ENCODE peak calls at places on chromosome 22, in nine cellular contexts. S is tibial nerve, J is heart right ventricle, V is thoracic aorta, U is transverse colon, A is dorsolateral prefrontal cortex, D is endothelial cell, Z is bronchial epithelial cell, T is ovary. H is an unnamed sample.

GRCh38 chr22:48340727-48341709 is 1486.7 kb downstream of the BRD1 start:
- DNase-seq in A (no peak), T (no peak), S (no peak), Z (no peak), J (no peak), D (no peak), V (no peak), U (no peak), H (no peak)

GRCh38 chr22:18060646-18061620 is 16.9 kb upstream of the PEX26 start:
- DNase-seq in V (no peak), D (no peak), S (no peak), T (no peak), A (no peak), Z (peak), J (no peak), U (peak), H (peak)

GRCh38 chr22:42645938-42646568 is 3.1 kb downstream of the CYB5R3 start:
- DNase-seq in Z (no peak), U (peak), T (peak), J (no peak), V (no peak), D (no peak), S (no peak), A (no peak), H (no peak)

GRCh38 chr22:26949193-26949592 is 291.8 kb downstream of the MIAT start:
- DNase-seq in U (no peak), J (no peak), Z (no peak), T (no peak), V (no peak), D (peak), A (no peak), S (no peak), H (peak)

GRCh38 chr22:39092111-39092867 is 4.8 kb upstream of the APOBEC3H start:
- DNase-seq in T (no peak), Z (no peak), U (no peak), A (no peak), D (no peak), J (no peak), S (no peak), V (no peak), H (no peak)

GRCh38 chr22:17774928-17775675 is 833 bp upstream of the BID start:
- DNase-seq in V (no peak), S (no peak), U (no peak), J (no peak), D (no peak), T (no peak), Z (no peak), A (no peak), H (no peak)

GRCh38 chr22:50262460-50262911 is 1.0 kb upstream of the MAPK12 start:
- DNase-seq in U (no peak), J (no peak), S (no peak), V (no peak), Z (peak), A (no peak), D (no peak), T (no peak), H (peak)

GRCh38 chr22:47379037-47379436 is 616.6 kb downstream of the TBC1D22A start:
- DNase-seq in A (no peak), T (no peak), S (no peak), Z (no peak), D (no peak), U (no peak), V (no peak), J (no peak), H (no peak)

GRCh38 chr22:49103314-49104052 is 724.2 kb downstream of the BRD1 start:
- DNase-seq in V (no peak), S (no peak), U (no peak), A (peak), D (no peak), T (no peak), J (no peak), Z (no peak), H (no peak)

GRCh38 chr22:41862530-41863266 is 29.8 kb downstream of the SREBF2 start:
- DNase-seq in D (no peak), S (no peak), T (no peak), J (no peak), A (no peak), V (no peak), Z (no peak), U (no peak), H (no peak)

GRCh38 chr22:38086001-38086845 is 2.2 kb upstream of the SLC16A8 start:
- DNase-seq in V (no peak), D (no peak), T (no peak), J (no peak), A (no peak), Z (no peak), U (no peak), S (no peak), H (no peak)

GRCh38 chr22:29700949-29701927 is 18.6 kb upstream of the CABP7 start:
- DNase-seq in Z (peak), A (no peak), T (no peak), D (peak), S (no peak), V (no peak), J (no peak), U (peak), H (peak)

GRCh38 chr22:43825651-43826050 is 13.5 kb upstream of the EFCAB6 start:
- DNase-seq in S (no peak), A (no peak), Z (no peak), V (no peak), D (no peak), J (no peak), U (no peak), T (no peak), H (no peak)

GRCh38 chr22:48951836-48952235 is 875.8 kb downstream of the BRD1 start:
- DNase-seq in T (no peak), A (no peak), S (no peak), Z (no peak), J (no peak), V (no peak), U (no peak), D (no peak), H (no peak)

GRCh38 chr22:32333769-32334639 is 23.7 kb upstream of the RFPL3 start:
- DNase-seq in U (no peak), J (no peak), S (no peak), V (no peak), T (no peak), A (no peak), Z (no peak), D (no peak), H (no peak)

GRCh38 chr22:31102441-31103081 is 4.8 kb downstream of the SELENOM start:
- DNase-seq in S (peak), A (no peak), U (peak), J (peak), D (no peak), T (peak), V (peak), Z (peak), H (peak)

GRCh38 chr22:44338906-44339305 is 26.2 kb upstream of the SHISAL1 start:
- DNase-seq in V (no peak), A (no peak), U (no peak), S (no peak), Z (no peak), T (no peak), D (no peak), J (no peak), H (no peak)

GRCh38 chr22:43521716-43522115 is 109.9 kb downstream of the MPPED1 start:
- DNase-seq in V (no peak), U (no peak), J (no peak), S (no peak), Z (peak), T (no peak), A (no peak), D (no peak), H (peak)

GRCh38 chr22:43225609-43226008 is 38.7 kb upstream of the TTLL12 start:
- DNase-seq in S (no peak), D (no peak), J (no peak), A (no peak), T (no peak), V (no peak), Z (no peak), U (no peak), H (no peak)

GRCh38 chr22:25494774-25495173 is 69.7 kb upstream of the GRK3 start:
- DNase-seq in U (no peak), T (no peak), V (no peak), Z (no peak), D (no peak), S (no peak), J (no peak), A (no peak), H (no peak)

GRCh38 chr22:42978453-42979103 is 36.4 kb downstream of the PACSIN2 start:
- DNase-seq in J (no peak), V (no peak), A (no peak), S (no peak), D (no peak), Z (peak), U (no peak), T (no peak), H (peak)

GRCh38 chr22:42284643-42285181 is 14.3 kb upstream of the TCF20 start:
- DNase-seq in A (peak), T (peak), Z (no peak), U (no peak), V (no peak), D (no peak), J (no peak), S (no peak), H (no peak)

GRCh38 chr22:44828193-44828592 is 75.8 kb downstream of the ARHGAP8 start:
- DNase-seq in T (no peak), A (no peak), Z (no peak), J (no peak), S (no peak), V (no peak), U (no peak), D (peak), H (peak)

GRCh38 chr22:28243539-28243938 is 324.5 kb upstream of the PITPNB start:
- DNase-seq in J (no peak), D (no peak), V (no peak), T (no peak), U (no peak), A (no peak), Z (peak), S (no peak), H (no peak)

GRCh38 chr22:23385301-23386244 is 194.5 kb downstream of the IGLL1 start:
- DNase-seq in J (peak), V (peak), Z (peak), U (peak), A (peak), S (peak), T (peak), D (peak), H (peak)

GRCh38 chr22:25753252-25753651 is 11.3 kb downstream of the MYO18B start:
- DNase-seq in Z (no peak), U (no peak), T (no peak), A (no peak), S (no peak), D (no peak), V (no peak), J (no peak), H (no peak)

GRCh38 chr22:43566561-43567332 is 154.9 kb downstream of the MPPED1 start:
- DNase-seq in Z (no peak), S (no peak), A (no peak), V (no peak), J (no peak), T (no peak), U (no peak), D (no peak), H (no peak)

GRCh38 chr22:31344369-31345330 is 1.5 kb downstream of the PATZ1 start:
- DNase-seq in V (no peak), Z (no peak), J (peak), D (no peak), A (no peak), T (peak), S (peak), U (peak), H (no peak)

DNA sequence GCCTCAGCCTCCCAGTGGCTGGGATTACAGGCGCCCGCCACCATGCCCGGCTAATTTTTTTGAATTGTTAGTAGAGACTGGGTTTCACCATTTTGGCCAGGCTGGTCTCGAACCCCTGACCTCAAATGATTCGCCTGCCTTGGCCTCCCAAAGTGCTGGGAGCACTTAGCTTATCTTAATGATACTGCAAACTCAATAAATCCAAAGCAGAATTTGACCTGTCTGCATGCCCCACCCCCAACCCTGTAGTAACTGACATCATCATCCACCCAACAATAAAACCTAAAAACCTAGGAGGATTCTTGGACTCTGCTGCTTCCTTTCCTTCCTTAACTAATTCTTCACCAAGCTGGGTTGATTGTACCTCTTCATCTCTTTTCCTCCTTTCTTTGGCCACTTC is 6.3 kb upstream of the ADSL start:
- DNase-seq in T (no peak), D (no peak), V (no peak), U (peak), J (no peak), S (no peak), Z (no peak), A (no peak), H (no peak)
- TF ChIP-seq CTCF in T (no peak), D (no peak), V (no peak), U (no peak), J (no peak), S (no peak), Z (no peak), A (no peak), H (no peak)

GRCh38 chr22:35253946-35254345 is 3.3 kb upstream of the HMGXB4 start:
- DNase-seq in Z (no peak), A (no peak), J (no peak), V (no peak), D (no peak), U (no peak), T (no peak), S (no peak), H (no peak)

GRCh38 chr22:35257002-35257320 is 332 bp upstream of the HMGXB4 start:
- DNase-seq in T (no peak), D (no peak), J (no peak), S (no peak), U (no peak), Z (no peak), A (no peak), V (no peak), H (no peak)

GRCh38 chr22:35258144-35258988 is 1.1 kb downstream of the HMGXB4 start:
- DNase-seq in D (peak), J (no peak), S (peak), A (no peak), T (no peak), V (no peak), Z (peak), U (peak), H (peak)

DNA sequence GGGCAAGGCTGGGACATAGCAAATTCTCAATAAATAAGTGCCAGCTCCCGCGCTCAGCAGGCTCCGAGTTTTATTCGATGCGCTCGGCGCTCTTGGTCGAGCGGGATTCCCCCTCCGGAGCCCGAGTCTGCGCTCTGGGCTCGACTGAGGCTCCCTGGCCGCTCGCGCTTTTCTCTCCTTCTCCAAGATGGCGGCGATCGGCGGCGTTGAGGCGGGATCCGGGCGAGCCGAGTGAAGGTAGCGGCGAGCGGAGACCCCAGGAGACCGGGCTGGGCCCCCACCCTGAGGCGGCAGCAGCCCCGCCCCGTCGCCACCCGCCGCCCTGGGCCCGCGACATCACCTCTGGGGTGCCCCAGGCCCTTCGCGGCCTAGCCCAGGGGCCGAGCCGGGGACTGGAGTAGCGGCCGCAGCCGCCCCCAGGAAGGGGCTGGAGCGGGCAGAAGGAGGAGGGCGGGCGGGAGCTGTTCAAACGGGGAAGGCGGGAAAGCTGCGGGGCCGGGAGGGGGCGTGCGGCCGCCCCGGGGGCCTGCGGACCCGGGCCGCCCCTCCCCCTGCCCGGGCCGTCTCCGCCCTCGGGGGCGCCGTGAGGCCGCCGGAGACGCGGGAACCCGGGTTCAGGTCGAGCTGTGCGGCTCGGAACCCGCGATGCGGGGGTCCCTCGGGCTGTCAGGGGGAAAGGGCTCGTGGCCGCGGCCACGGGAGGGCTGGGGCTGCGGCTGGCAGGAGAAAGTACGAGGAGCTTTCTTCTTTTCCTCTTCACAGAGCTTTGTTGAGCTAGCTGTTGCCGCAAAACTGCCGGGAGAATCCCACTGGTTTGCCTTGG is at the start of gene HMGXB4:
- DNase-seq in T (peak), D (peak), J (peak), Z (peak), U (peak), V (peak), A (peak), S (peak), H (peak)
- TF ChIP-seq CTCF in T (no peak), D (no peak), J (peak), Z (no peak), U (no peak), V (no peak), A (no peak), S (no peak), H (no peak)

GRCh38 chr22:36858156-36858555 is 2.6 kb upstream of the NCF4 start:
- DNase-seq in Z (no peak), S (no peak), D (no peak), V (no peak), U (no peak), J (no peak), A (no peak), T (no peak), H (no peak)

GRCh38 chr22:36858966-36859365 is 1.8 kb upstream of the NCF4 start:
- DNase-seq in S (no peak), T (no peak), Z (no peak), U (no peak), J (no peak), A (no peak), V (no peak), D (no peak), H (no peak)

GRCh38 chr22:36860438-36860820 is 377 bp upstream of the NCF4 start:
- DNase-seq in J (no peak), V (no peak), U (no peak), T (no peak), A (no peak), Z (no peak), D (no peak), S (no peak), H (no peak)

GRCh38 chr22:36860821-36861659 is at the start of gene NCF4:
- DNase-seq in Z (no peak), J (peak), U (peak), D (no peak), S (peak), V (peak), A (peak), T (no peak), H (no peak)

DNA sequence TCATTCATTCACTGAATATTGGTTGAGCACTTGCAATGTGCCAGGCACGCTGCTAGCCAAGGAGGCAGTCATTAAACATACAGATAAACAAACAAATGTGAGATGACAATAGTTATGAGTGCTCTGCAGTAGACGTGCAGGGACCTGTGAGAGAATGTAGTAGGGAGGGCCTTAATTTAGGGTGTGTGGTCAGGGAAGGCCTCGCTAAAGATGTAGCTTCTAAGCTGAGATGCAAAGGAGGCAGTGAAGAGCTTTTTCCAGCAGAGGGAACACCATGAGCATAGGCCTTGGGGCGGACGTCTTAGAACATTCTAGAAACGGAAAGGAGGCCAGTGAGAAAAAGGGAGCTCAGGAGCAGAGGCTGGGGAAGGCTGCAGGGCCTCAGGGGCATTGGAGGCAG is 789 bp upstream of the NCF4 start:
- DNase-seq in Z (peak), S (no peak), J (no peak), D (no peak), V (no peak), U (no peak), A (no peak), T (no peak), H (peak)
- TF ChIP-seq CTCF in Z (peak), S (no peak), J (no peak), D (no peak), V (no peak), U (no peak), A (no peak), T (no peak), H (no peak)

GRCh38 chr22:46162285-46162684 is 12.0 kb downstream of the PPARA start:
- DNase-seq in T (no peak), D (no peak), A (no peak), U (no peak), J (no peak), Z (no peak), V (no peak), S (no peak), H (no peak)
- TF ChIP-seq CTCF in T (no peak), D (no peak), A (no peak), U (no peak), J (no peak), Z (no peak), V (no peak), S (no peak), H (no peak)

DNA sequence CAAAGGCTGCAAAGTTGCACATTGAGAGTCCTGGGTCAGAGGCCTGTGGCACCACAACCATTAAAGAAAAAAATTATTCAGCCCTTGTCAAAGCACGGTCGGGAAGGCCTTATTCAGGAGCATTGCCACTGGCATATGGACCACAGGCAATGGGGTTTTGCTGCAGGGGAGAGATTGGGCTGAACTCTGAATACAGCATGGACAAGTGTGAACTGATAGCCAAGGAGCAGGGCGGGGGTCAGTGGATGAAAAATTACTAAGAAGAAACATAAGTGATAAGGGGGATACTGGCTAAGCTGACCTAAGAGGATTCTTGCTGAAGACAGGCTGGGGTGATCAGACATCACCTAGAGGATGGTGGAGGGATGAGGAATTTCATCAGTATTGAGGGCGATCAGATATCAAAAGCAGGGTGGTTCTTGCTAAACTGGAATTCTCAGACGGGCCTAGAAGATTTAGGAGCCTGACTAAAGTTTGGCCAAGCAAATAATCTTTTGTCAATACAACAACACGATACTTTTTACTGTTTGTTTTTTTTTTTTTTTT is 3.3 kb upstream of the DGCR8 start:
- DNase-seq in V (no peak), Z (no peak), J (no peak), T (no peak), A (no peak), D (no peak), S (no peak), U (no peak), H (no peak)
- TF ChIP-seq CTCF in V (no peak), Z (no peak), J (no peak), T (no peak), A (no peak), D (no peak), S (no peak), U (no peak), H (no peak)

GRCh38 chr22:21947040-21948014 is 5.3 kb downstream of the PPM1F start:
- DNase-seq in U (no peak), V (no peak), Z (peak), A (no peak), D (peak), S (no peak), J (no peak), T (no peak), H (no peak)
- TF ChIP-seq CTCF in U (peak), V (peak), Z (peak), A (peak), D (peak), S (peak), J (peak), T (peak), H (peak)

GRCh38 chr22:33756508-33756949 is 163.7 kb downstream of the LARGE1 start:
- DNase-seq in J (no peak), V (no peak), S (no peak), Z (no peak), D (no peak), A (no peak), T (no peak), U (no peak), H (no peak)
- TF ChIP-seq CTCF in J (no peak), V (no peak), S (no peak), Z (no peak), D (no peak), A (no peak), T (no peak), U (no peak), H (no peak)

GRCh38 chr22:40156001-40156516 is 21.7 kb upstream of the TNRC6B start:
- DNase-seq in Z (peak), T (no peak), S (no peak), A (no peak), U (peak), V (no peak), D (no peak), J (no peak), H (peak)
- TF ChIP-seq CTCF in Z (peak), T (peak), S (no peak), A (no peak), U (no peak), V (peak), D (no peak), J (peak), H (peak)

H was measured in MCF 10A.